ENCODE peak calls at places on chromosomes 11 and 22, in six cellular contexts. I is A549, G is breast epithelium, Z is MG63, C is kidney, A is thoracic aorta. T is an unnamed sample. For H3K9me3, the result is how much of the 10 kb centered on the place peaks cover.

GRCh38 chr11:10201343-10201742 is 92.7 kb downstream of the SBF2 start:
- DNase-seq in I (no peak), G (no peak), Z (no peak), C (no peak), A (no peak), T (no peak)

GRCh38 chr11:68962527-68963250 is 18.1 kb downstream of the MRGPRD start:
- DNase-seq in I (no peak), G (no peak), Z (no peak), C (peak), A (no peak), T (peak)

GRCh38 chr11:111602865-111603632 is 800 bp downstream of the SIK2 start:
- DNase-seq in I (no peak), G (peak), Z (peak), C (no peak), A (no peak), T (peak)

GRCh38 chr22:45101828-45102227 is 61.9 kb upstream of the NUP50 start:
- DNase-seq in I (peak), G (no peak), Z (peak), C (no peak), A (no peak), T (no peak)

GRCh38 chr11:94768602-94769511 is 701 bp downstream of the AMOTL1 start:
- DNase-seq in I (no peak), G (no peak), Z (peak), C (peak), A (no peak), T (no peak)

GRCh38 chr11:19892876-19893275 is 180.2 kb downstream of the NAV2 start:
- DNase-seq in I (no peak), G (no peak), Z (no peak), C (no peak), A (no peak), T (no peak)

GRCh38 chr11:40100204-40100603 is 1359.2 kb downstream of the LRRC4C start:
- DNase-seq in I (no peak), G (no peak), Z (no peak), C (no peak), A (no peak), T (no peak)

GRCh38 chr11:57008373-57008772 is 19.7 kb downstream of the OR5AK2 start:
- DNase-seq in I (no peak), G (no peak), Z (no peak), C (no peak), A (no peak), T (no peak)

GRCh38 chr11:14029971-14030531 is 67.5 kb downstream of the SPON1 start:
- DNase-seq in I (no peak), G (peak), Z (peak), C (peak), A (peak), T (no peak)

GRCh38 chr11:9639985-9640384 is 23.9 kb upstream of the SWAP70 start:
- DNase-seq in I (no peak), G (no peak), Z (no peak), C (no peak), A (no peak), T (no peak)

GRCh38 chr11:110818032-110818687 is 105.9 kb upstream of the ARHGAP20 start:
- DNase-seq in I (no peak), G (no peak), Z (no peak), C (no peak), A (no peak), T (no peak)

GRCh38 chr11:126307706-126308105 is 3.8 kb downstream of the DCPS start:
- DNase-seq in I (no peak), G (no peak), Z (no peak), C (no peak), A (no peak), T (no peak)

GRCh38 chr11:96752221-96752620 is 362.4 kb downstream of the JRKL start:
- DNase-seq in I (no peak), G (no peak), Z (no peak), C (no peak), A (no peak), T (no peak)

GRCh38 chr22:49571326-49571725 is 256.3 kb downstream of the BRD1 start:
- DNase-seq in I (no peak), G (no peak), Z (no peak), C (peak), A (no peak), T (no peak)
- H3K9me3 ChIP-seq in I (under half), G (under half), Z (under half), C (under half), A (under half), T (under half)

DNA sequence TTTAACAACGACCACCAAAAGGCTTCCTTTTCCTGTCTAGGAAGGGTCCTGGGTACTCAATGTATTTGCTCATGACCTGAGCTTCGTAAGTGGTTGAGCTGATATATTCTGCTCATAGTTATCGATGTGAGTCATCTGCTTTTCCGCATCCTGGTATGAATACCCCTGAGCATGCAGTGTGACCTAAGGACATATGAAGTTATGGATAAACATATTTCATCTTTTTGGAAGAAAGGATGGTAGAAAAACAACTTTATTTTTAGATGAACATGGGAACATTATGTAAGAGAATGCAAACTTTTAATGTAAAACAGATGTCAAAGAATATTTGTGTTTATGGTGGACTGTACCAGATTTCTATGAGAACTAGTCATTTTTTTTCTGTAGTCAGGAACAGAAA is 28.4 kb downstream of the TRPC6 start:
- DNase-seq in I (no peak), G (no peak), Z (no peak), C (no peak), A (no peak), T (no peak)
- H3K9me3 ChIP-seq in I (under half), G (under half), Z (under half), C (under half), A (under half), T (under half)

DNA sequence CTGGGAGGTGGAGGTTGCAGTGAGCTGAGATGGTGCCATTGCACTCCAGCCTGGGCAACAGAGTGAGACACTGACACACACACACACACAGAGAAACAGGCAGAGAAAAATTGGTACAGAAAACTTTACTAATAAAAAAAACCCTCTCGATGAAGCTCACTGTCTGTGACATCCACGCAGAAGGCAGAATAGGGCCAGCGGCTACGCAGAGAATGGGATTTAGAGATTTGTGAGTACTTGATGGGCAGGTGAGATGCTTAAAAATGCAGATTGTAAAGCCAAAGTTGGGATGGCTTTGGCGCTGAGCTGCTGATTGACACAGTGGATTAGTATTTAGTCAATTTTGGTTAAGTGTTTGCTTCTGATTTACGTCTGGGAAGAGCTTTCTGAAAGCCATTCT is 561.1 kb downstream of the TBC1D22A start:
- DNase-seq in I (no peak), G (no peak), Z (no peak), C (no peak), A (no peak), T (no peak)
- H3K9me3 ChIP-seq in I (under half), G (under half), Z (under half), C (under half), A (under half), T (under half)

DNA sequence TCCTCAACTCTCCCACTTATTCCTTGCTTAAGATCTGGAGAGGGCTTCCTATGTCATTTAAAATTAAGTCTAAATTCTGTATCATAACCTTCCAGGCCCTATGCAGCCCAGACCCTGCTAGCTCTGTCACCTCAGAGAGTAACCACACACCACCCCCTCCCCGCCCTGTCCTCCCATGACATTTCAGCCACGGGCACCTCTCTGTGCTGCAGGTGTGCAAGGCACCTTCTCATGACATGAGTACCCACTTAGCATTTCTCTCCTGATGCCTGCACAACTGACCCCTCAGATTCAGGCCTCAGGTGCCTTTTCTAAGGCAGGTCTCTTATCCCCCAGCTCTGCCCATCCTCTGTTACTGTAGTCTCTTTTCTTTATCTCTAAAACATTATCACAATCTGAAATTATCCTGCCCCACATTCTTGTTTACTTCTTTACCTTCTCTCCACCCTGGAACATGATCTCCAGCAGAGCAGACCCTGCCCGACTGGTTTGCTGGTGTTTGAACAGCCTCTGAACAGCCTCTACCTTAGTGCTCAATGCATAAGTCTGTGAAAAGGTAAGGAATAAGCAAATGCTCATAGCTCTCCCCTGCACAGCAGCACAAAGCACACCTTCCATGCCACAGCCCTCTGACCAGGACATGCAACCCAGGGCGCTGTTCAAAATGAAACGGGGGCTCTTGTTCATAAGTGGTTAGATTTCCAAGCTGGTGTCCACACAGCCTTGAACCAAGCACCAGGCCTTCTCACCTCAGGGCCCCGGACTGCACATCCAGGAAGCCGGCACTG is 196.1 kb upstream of the B3GAT1 start:
- DNase-seq in I (no peak), G (no peak), Z (no peak), C (no peak), A (no peak), T (no peak)
- H3K9me3 ChIP-seq in I (under half), G (under half), Z (under half), C (under half), A (under half), T (under half)

GRCh38 chr11:100338144-100338840 is 348.8 kb upstream of the ARHGAP42 start:
- DNase-seq in I (no peak), G (no peak), Z (no peak), C (no peak), A (no peak), T (no peak)
- H3K9me3 ChIP-seq in I (under half), G (under half), Z (under half), C (under half), A (under half), T (under half)

GRCh38 chr22:49372111-49372529 is 455.6 kb downstream of the BRD1 start:
- DNase-seq in I (no peak), G (no peak), Z (no peak), C (peak), A (no peak), T (no peak)
- H3K9me3 ChIP-seq in I (under half), G (under half), Z (under half), C (under half), A (under half), T (under half)

GRCh38 chr11:131201674-131202073 is 168.7 kb upstream of the NTM start:
- DNase-seq in I (no peak), G (no peak), Z (no peak), C (no peak), A (no peak), T (no peak)
- H3K9me3 ChIP-seq in I (under half), G (under half), Z (under half), C (under half), A (under half), T (under half)

GRCh38 chr22:48532986-48533385 is 1294.7 kb downstream of the BRD1 start:
- DNase-seq in I (no peak), G (no peak), Z (no peak), C (no peak), A (no peak), T (no peak)

GRCh38 chr22:48536691-48537591 is 1290.7 kb downstream of the BRD1 start:
- DNase-seq in I (no peak), G (no peak), Z (no peak), C (peak), A (peak), T (no peak)

GRCh38 chr22:48535868-48536690 is 1291.6 kb downstream of the BRD1 start:
- DNase-seq in I (no peak), G (no peak), Z (no peak), C (no peak), A (no peak), T (no peak)

GRCh38 chr22:48531721-48532435 is 1295.8 kb downstream of the BRD1 start:
- DNase-seq in I (no peak), G (no peak), Z (no peak), C (no peak), A (no peak), T (no peak)

DNA sequence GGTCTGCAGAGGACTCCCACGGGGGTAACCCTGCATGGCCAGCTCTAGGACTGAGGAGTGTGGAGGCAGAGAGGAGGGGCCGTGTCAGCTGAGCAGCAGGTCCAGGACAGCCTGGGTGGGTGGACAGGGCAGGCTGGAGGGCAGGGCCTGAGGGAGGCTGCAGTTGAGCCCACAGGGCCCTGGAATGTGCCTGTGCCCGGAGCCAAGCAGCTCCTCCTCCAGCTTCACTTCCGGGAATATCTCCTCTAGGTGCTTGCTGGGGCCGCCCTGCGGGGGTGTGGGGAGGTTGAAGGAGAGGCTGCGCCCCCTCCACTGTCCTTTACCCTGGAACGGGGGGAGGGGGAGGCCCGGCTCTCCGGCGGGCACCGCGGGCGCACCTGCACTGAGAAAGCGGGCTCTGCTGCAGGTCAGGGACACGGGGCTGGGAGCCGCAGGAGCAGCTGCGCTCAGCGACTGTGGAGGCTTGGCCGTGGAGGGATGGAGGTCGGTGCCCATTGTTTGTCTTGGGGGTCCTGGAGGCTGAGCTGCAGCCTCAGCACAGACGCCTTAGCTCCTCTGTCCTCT is 1293.2 kb downstream of the BRD1 start:
- DNase-seq in I (no peak), G (no peak), Z (no peak), C (no peak), A (no peak), T (no peak)
- H3K9me3 ChIP-seq in I (under half), G (under half), Z (under half), C (under half), A (under half), T (under half)

GRCh38 chr11:99419991-99420390 is 399.2 kb downstream of the CNTN5 start:
- DNase-seq in I (no peak), G (no peak), Z (no peak), C (no peak), A (no peak), T (no peak)

GRCh38 chr11:99422581-99423434 is 402.1 kb downstream of the CNTN5 start:
- DNase-seq in I (no peak), G (no peak), Z (no peak), C (no peak), A (no peak), T (no peak)

GRCh38 chr11:99423435-99423983 is 402.8 kb downstream of the CNTN5 start:
- DNase-seq in I (no peak), G (no peak), Z (no peak), C (no peak), A (no peak), T (no peak)

GRCh38 chr11:99424313-99425084 is 403.8 kb downstream of the CNTN5 start:
- DNase-seq in I (no peak), G (no peak), Z (peak), C (peak), A (no peak), T (no peak)

DNA sequence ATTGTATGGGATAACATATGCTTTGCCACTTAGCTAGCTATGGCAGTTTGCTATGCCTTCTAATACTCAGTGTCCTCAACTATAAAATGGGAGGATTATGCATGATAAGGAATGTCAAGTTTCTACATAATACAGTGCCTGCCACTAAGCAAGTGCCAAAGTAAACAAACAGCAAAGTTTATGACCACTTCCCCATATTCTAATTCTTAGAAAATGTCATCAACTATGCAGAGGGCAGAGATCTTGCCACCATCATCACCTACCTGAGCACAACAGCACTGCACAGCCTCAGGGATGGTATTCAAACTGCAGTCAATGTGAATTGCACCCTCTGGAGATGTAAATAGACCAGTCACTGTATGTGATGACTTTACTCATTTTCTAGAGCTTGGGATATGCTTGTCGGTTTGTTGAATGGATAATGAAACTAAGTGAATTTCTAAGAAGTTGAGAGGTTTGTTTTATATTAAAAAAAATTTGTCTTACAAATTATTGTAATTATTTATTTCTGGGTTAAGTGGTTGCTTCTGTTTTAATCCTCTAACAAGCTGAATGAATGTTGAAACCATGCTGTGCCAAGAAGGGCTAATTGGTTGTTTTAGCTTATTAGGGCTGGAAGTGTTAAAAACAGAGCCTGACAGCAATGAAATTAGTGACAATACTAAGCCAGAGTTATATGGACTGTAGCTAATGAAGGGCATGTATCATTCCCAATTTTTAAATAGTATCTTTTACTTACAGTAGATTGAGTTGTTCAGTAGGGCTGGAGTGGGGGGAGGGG is 398.4 kb downstream of the CNTN5 start:
- DNase-seq in I (no peak), G (no peak), Z (no peak), C (no peak), A (no peak), T (no peak)
- H3K9me3 ChIP-seq in I (under half), G (under half), Z (under half), C (under half), A (under half), T (under half)